ENCODE peak calls at places on chromosomes 11 and 22, in five cellular contexts. One of them, this sample, is unnamed.
A peak's percentile ranks its signal among the peaks of the same experiment; 100 is the strongest.

GRCh38 chr22:32649515-32650200 is 151.8 kb upstream of the TIMP3 start:
- DNase-seq in GM20000: no peak
- DNase-seq in A673: no peak
- DNase-seq in neural progenitor cell: no peak
- DNase-seq in pancreas: no peak
- DNase-seq in this sample: no peak

GRCh38 chr11:111978028-111978771 is 41.1 kb downstream of the DIXDC1 start:
- DNase-seq in GM20000: no peak
- DNase-seq in neural progenitor cell: peak; percentile 72
- DNase-seq in pancreas: no peak
- DNase-seq in A673: peak; percentile 81
- DNase-seq in this sample: peak; percentile 44

GRCh38 chr11:45657496-45658260 is 7.7 kb downstream of the CHST1 start:
- DNase-seq in neural progenitor cell: no peak
- DNase-seq in A673: no peak
- DNase-seq in pancreas: no peak
- DNase-seq in GM20000: no peak
- DNase-seq in this sample: no peak

GRCh38 chr11:1072116-1072820 is 2.4 kb upstream of the MUC2 start:
- DNase-seq in neural progenitor cell: no peak
- DNase-seq in pancreas: no peak
- DNase-seq in GM20000: no peak
- DNase-seq in A673: no peak
- DNase-seq in this sample: no peak

GRCh38 chr22:49320714-49321476 is 506.8 kb downstream of the BRD1 start:
- DNase-seq in neural progenitor cell: no peak
- DNase-seq in pancreas: no peak
- DNase-seq in GM20000: no peak
- DNase-seq in A673: no peak
- DNase-seq in this sample: no peak

GRCh38 chr11:45233121-45233803 is 52.9 kb downstream of the SYT13 start:
- DNase-seq in neural progenitor cell: peak; percentile 78
- DNase-seq in pancreas: peak; percentile 48
- DNase-seq in A673: peak; percentile 83
- DNase-seq in GM20000: peak; percentile 82
- DNase-seq in this sample: peak; percentile 89

GRCh38 chr11:119120639-119121007 is 757 bp upstream of the HINFP start:
- DNase-seq in GM20000: no peak
- DNase-seq in pancreas: no peak
- DNase-seq in neural progenitor cell: peak; percentile 56
- DNase-seq in A673: peak; percentile 46
- DNase-seq in this sample: no peak

GRCh38 chr11:134049303-134049702 is 19.6 kb upstream of the JAM3 start:
- DNase-seq in pancreas: no peak
- DNase-seq in A673: peak; percentile 27
- DNase-seq in GM20000: no peak
- DNase-seq in neural progenitor cell: no peak
- DNase-seq in this sample: peak; percentile 52

GRCh38 chr11:76209956-76210885 is 3.9 kb upstream of the WNT11 start:
- DNase-seq in A673: peak; percentile 56
- DNase-seq in GM20000: peak; percentile 63
- DNase-seq in pancreas: peak; percentile 54
- DNase-seq in neural progenitor cell: peak; percentile 81
- DNase-seq in this sample: peak; percentile 67

GRCh38 chr11:34437224-34437879 is 1.4 kb upstream of the CAT start:
- DNase-seq in A673: no peak
- DNase-seq in GM20000: no peak
- DNase-seq in pancreas: no peak
- DNase-seq in neural progenitor cell: no peak
- DNase-seq in this sample: no peak

GRCh38 chr11:68840661-68841653 is 759 bp downstream of the CPT1A start:
- DNase-seq in A673: peak; percentile 44
- DNase-seq in neural progenitor cell: peak; percentile 34
- DNase-seq in GM20000: peak; percentile 71
- DNase-seq in pancreas: peak; percentile 74
- DNase-seq in this sample: peak; percentile 39

GRCh38 chr11:65844231-65844872 is 10.6 kb downstream of the SNX32 start:
- DNase-seq in GM20000: no peak
- DNase-seq in neural progenitor cell: no peak
- DNase-seq in A673: no peak
- DNase-seq in pancreas: no peak
- DNase-seq in this sample: no peak

GRCh38 chr22:49239264-49240015 is 588.2 kb downstream of the BRD1 start:
- DNase-seq in A673: no peak
- DNase-seq in pancreas: no peak
- DNase-seq in neural progenitor cell: no peak
- DNase-seq in GM20000: no peak
- DNase-seq in this sample: no peak

GRCh38 chr11:86726118-86726748 is 53.8 kb upstream of the ME3 start:
- DNase-seq in GM20000: no peak
- DNase-seq in pancreas: no peak
- DNase-seq in neural progenitor cell: no peak
- DNase-seq in A673: no peak
- DNase-seq in this sample: no peak

GRCh38 chr11:90252053-90252452 is 29.2 kb upstream of the CHORDC1 start:
- DNase-seq in pancreas: no peak
- DNase-seq in neural progenitor cell: no peak
- DNase-seq in A673: no peak
- DNase-seq in GM20000: no peak
- DNase-seq in this sample: no peak

GRCh38 chr22:49193348-49193747 is 634.3 kb downstream of the BRD1 start:
- DNase-seq in neural progenitor cell: no peak
- DNase-seq in pancreas: no peak
- DNase-seq in GM20000: no peak
- DNase-seq in A673: no peak
- DNase-seq in this sample: no peak

GRCh38 chr11:19352072-19352735 is 111.5 kb upstream of the E2F8 start:
- DNase-seq in GM20000: no peak
- DNase-seq in neural progenitor cell: no peak
- DNase-seq in pancreas: no peak
- DNase-seq in A673: no peak
- DNase-seq in this sample: no peak

GRCh38 chr22:24175160-24175808 is 6.0 kb upstream of the SUSD2 start:
- DNase-seq in A673: peak; percentile 75
- DNase-seq in pancreas: peak; percentile 58
- DNase-seq in GM20000: peak; percentile 83
- DNase-seq in neural progenitor cell: peak; percentile 85
- DNase-seq in this sample: peak; percentile 90

GRCh38 chr11:111676878-111677585 is 74.8 kb downstream of the SIK2 start:
- DNase-seq in neural progenitor cell: no peak
- DNase-seq in pancreas: no peak
- DNase-seq in GM20000: no peak
- DNase-seq in A673: no peak
- DNase-seq in this sample: no peak

GRCh38 chr11:2533642-2534115 is 88.9 kb downstream of the KCNQ1 start:
- DNase-seq in A673: peak; percentile 9
- DNase-seq in pancreas: peak; percentile 39
- DNase-seq in GM20000: peak; percentile 75
- DNase-seq in neural progenitor cell: peak; percentile 91
- DNase-seq in this sample: peak; percentile 85

GRCh38 chr11:123510579-123510905 is 80.5 kb downstream of the GRAMD1B start:
- DNase-seq in GM20000: no peak
- DNase-seq in pancreas: no peak
- DNase-seq in neural progenitor cell: no peak
- DNase-seq in A673: no peak
- DNase-seq in this sample: no peak

GRCh38 chr11:47656284-47656915 is 14.0 kb upstream of the MTCH2 start:
- DNase-seq in pancreas: no peak
- DNase-seq in GM20000: no peak
- DNase-seq in neural progenitor cell: no peak
- DNase-seq in A673: no peak
- DNase-seq in this sample: no peak

GRCh38 chr11:97525273-97525672 is 1135.5 kb downstream of the JRKL start:
- DNase-seq in GM20000: no peak
- DNase-seq in neural progenitor cell: no peak
- DNase-seq in pancreas: no peak
- DNase-seq in A673: no peak
- DNase-seq in this sample: no peak

GRCh38 chr11:12864316-12865156 is 144.6 kb upstream of the RASSF10 start:
- DNase-seq in A673: peak; percentile 60
- DNase-seq in neural progenitor cell: peak; percentile 90
- DNase-seq in pancreas: no peak
- DNase-seq in GM20000: no peak
- DNase-seq in this sample: no peak

GRCh38 chr22:45216133-45217003 is 24.3 kb downstream of the KIAA0930 start:
- DNase-seq in neural progenitor cell: peak; percentile 76
- DNase-seq in A673: no peak
- DNase-seq in pancreas: peak; percentile 73
- DNase-seq in GM20000: no peak
- DNase-seq in this sample: no peak

GRCh38 chr11:35190804-35191348 is 51.9 kb downstream of the CD44 start:
- DNase-seq in A673: no peak
- DNase-seq in pancreas: no peak
- DNase-seq in GM20000: no peak
- DNase-seq in neural progenitor cell: no peak
- DNase-seq in this sample: no peak

GRCh38 chr11:72574534-72575460 is 99.4 kb downstream of the PDE2A start:
- DNase-seq in neural progenitor cell: no peak
- DNase-seq in GM20000: no peak
- DNase-seq in pancreas: no peak
- DNase-seq in A673: no peak
- DNase-seq in this sample: no peak

GRCh38 chr11:73759520-73760065 is 1.3 kb downstream of the RAB6A start:
- DNase-seq in GM20000: no peak
- DNase-seq in neural progenitor cell: no peak
- DNase-seq in pancreas: no peak
- DNase-seq in A673: peak; percentile 53
- DNase-seq in this sample: no peak

GRCh38 chr11:122085712-122086111 is 30.3 kb downstream of the BLID start:
- DNase-seq in pancreas: no peak
- DNase-seq in GM20000: no peak
- DNase-seq in A673: peak; percentile 67
- DNase-seq in neural progenitor cell: peak; percentile 53
- DNase-seq in this sample: no peak

GRCh38 chr11:40290031-40290650 is 1169.3 kb downstream of the LRRC4C start:
- DNase-seq in A673: peak; percentile 92
- DNase-seq in neural progenitor cell: no peak
- DNase-seq in pancreas: no peak
- DNase-seq in GM20000: no peak
- DNase-seq in this sample: no peak

GRCh38 chr11:92211576-92212167 is 12.9 kb upstream of the FAT3 start:
- DNase-seq in pancreas: no peak
- DNase-seq in GM20000: no peak
- DNase-seq in A673: peak; percentile 46
- DNase-seq in neural progenitor cell: peak; percentile 79
- DNase-seq in this sample: peak; percentile 40
- TF ChIP-seq CTCF in pancreas: no peak
- TF ChIP-seq CTCF in GM20000: no peak
- TF ChIP-seq CTCF in A673: peak; percentile 47
- TF ChIP-seq CTCF in neural progenitor cell: peak; percentile 63
- TF ChIP-seq CTCF in this sample: peak; percentile 17

DNA sequence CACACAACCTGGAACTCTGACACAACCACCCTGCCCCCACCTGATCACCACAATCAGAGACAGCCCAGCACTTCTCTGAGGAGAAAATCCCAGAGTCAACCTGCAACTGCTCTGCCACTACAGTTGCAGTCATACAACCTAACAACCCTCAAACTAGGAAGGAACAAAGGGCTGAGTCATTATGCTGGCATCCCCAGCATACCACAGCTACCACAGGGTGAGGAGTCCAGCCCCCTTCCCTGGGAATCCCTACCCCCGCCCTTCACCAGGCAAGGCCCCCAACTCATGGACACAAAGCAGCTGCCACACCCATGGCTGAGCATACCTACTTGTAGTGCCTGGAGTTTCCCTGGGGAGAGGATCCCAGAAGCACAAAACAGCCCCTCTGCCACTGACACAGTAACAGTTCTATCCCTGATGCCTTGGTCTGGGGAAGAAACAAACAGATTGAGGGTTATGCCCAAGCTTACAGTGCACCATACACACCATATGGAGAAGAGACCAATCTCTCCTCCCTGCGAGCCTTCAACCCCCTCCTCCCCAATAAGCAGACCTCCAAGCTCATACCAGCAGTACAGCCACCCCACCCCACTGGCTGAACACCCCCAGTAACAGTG is 68.5 kb upstream of the C11orf58 start:
- DNase-seq in A673: peak; percentile 26
- DNase-seq in neural progenitor cell: no peak
- DNase-seq in GM20000: no peak
- DNase-seq in pancreas: no peak
- DNase-seq in this sample: no peak
- TF ChIP-seq CTCF in A673: no peak
- TF ChIP-seq CTCF in neural progenitor cell: no peak
- TF ChIP-seq CTCF in GM20000: no peak
- TF ChIP-seq CTCF in pancreas: no peak
- TF ChIP-seq CTCF in this sample: no peak

GRCh38 chr11:61007971-61008896 is 36.8 kb downstream of the CD6 start:
- DNase-seq in GM20000: peak; percentile 76
- DNase-seq in A673: peak; percentile 37
- DNase-seq in neural progenitor cell: peak; percentile 67
- DNase-seq in pancreas: no peak
- DNase-seq in this sample: peak; percentile 65

GRCh38 chr11:61008971-61009370 is 37.5 kb downstream of the CD6 start:
- DNase-seq in neural progenitor cell: no peak
- DNase-seq in A673: no peak
- DNase-seq in GM20000: no peak
- DNase-seq in pancreas: no peak
- DNase-seq in this sample: no peak

GRCh38 chr11:61011239-61011870 is 39.9 kb downstream of the CD6 start:
- DNase-seq in A673: no peak
- DNase-seq in GM20000: no peak
- DNase-seq in neural progenitor cell: no peak
- DNase-seq in pancreas: no peak
- DNase-seq in this sample: no peak

GRCh38 chr11:61010466-61011238 is 39.2 kb downstream of the CD6 start:
- DNase-seq in pancreas: no peak
- DNase-seq in A673: no peak
- DNase-seq in GM20000: no peak
- DNase-seq in neural progenitor cell: peak; percentile 68
- DNase-seq in this sample: no peak

GRCh38 chr11:61009392-61010275 is 38.2 kb downstream of the CD6 start:
- DNase-seq in pancreas: no peak
- DNase-seq in A673: no peak
- DNase-seq in neural progenitor cell: no peak
- DNase-seq in GM20000: no peak
- DNase-seq in this sample: no peak
- TF ChIP-seq CTCF in pancreas: no peak
- TF ChIP-seq CTCF in A673: no peak
- TF ChIP-seq CTCF in neural progenitor cell: no peak
- TF ChIP-seq CTCF in GM20000: no peak
- TF ChIP-seq CTCF in this sample: no peak

DNA sequence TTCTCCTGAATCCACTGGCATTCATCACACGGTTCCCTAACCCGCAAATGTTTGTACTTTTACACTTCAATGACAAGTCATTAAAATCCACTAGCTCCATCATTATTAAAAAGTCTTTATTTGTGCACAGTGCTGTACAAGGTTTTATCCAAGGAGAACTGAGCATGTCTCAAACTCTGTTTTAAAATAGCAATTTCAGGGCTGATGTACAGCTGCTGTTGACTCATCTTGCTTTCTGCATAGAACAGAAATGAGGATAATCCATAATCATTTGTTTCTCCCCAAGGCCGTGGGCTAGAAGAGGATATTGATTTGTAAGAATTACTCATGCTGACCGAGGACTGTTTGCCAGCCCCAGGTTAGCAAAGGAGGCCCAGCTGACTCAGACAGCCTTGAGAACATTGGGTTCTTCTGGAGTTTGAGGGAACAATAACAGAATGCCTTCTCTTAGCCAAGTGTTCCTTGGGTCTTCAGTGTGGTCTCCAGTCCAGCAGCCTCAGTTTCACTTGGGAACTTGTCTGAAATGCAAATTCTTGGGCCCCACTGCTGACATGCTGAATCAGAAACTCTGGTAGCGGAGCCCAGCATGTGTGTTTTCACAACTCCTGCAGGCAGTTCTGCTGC is 91.9 kb downstream of the ZC3H12C start:
- DNase-seq in GM20000: no peak
- DNase-seq in pancreas: peak; percentile 56
- DNase-seq in neural progenitor cell: no peak
- DNase-seq in A673: no peak
- DNase-seq in this sample: no peak
- TF ChIP-seq CTCF in GM20000: no peak
- TF ChIP-seq CTCF in pancreas: no peak
- TF ChIP-seq CTCF in neural progenitor cell: no peak
- TF ChIP-seq CTCF in A673: no peak
- TF ChIP-seq CTCF in this sample: no peak